ENCODE peak calls at places on chromosomes 6 and 20, in seven cellular contexts. F is head of caudate nucleus; V is activated CD8-positive, alpha-beta memory T cell treated with anti-CD3 and anti-CD28 coated beads, Interleukin-2, amount 10 ng/mL, durations not matched to agents 7 days and 5 days; W is NCI-H1092 treated with DMSO at 0.1 percent for 48 hours; C is left ventricle myocardium inferior; I is occipital lobe; D is endothelial cell. G is an unnamed sample.

GRCh38 chr6:22829070-22829469 is 259.7 kb downstream of the HDGFL1 start:
- DNase-seq in F (no peak), V (no peak), W (no peak), C (no peak), I (no peak), D (no peak), G (no peak)

GRCh38 chr6:17276766-17277165 is 4.4 kb upstream of the RBM24 start:
- DNase-seq in F (no peak), V (no peak), W (no peak), C (peak; percentile 32), I (no peak), D (no peak), G (no peak)

GRCh38 chr6:148528292-148528691 is 185.7 kb downstream of the SASH1 start:
- DNase-seq in F (no peak), V (no peak), W (peak; percentile 8), C (no peak), I (no peak), D (no peak), G (no peak)

GRCh38 chr6:151109361-151109760 is 130.4 kb upstream of the AKAP12 start:
- DNase-seq in F (no peak), V (no peak), W (no peak), C (no peak), I (no peak), D (no peak), G (no peak)

GRCh38 chr20:41746635-41747034 is 128.5 kb upstream of the CHD6 start:
- DNase-seq in F (no peak), V (no peak), W (peak; percentile 4), C (no peak), I (no peak), D (no peak), G (no peak)

GRCh38 chr6:54617730-54618129 is 228.8 kb upstream of the FAM83B start:
- DNase-seq in F (no peak), V (no peak), W (no peak), C (no peak), I (no peak), D (no peak), G (no peak)

GRCh38 chr20:34220581-34220980 is 20.6 kb upstream of the ASIP start:
- DNase-seq in F (no peak), V (no peak), W (no peak), C (no peak), I (no peak), D (no peak), G (no peak)

GRCh38 chr20:58906894-58907293 is 54.4 kb downstream of the GNAS start:
- DNase-seq in F (no peak), V (no peak), W (no peak), C (no peak), I (no peak), D (no peak), G (no peak)

GRCh38 chr6:24571361-24571760 is 74.6 kb downstream of the KIAA0319 start:
- DNase-seq in F (no peak), V (no peak), W (no peak), C (no peak), I (no peak), D (no peak), G (no peak)

GRCh38 chr20:41405436-41405835 is 38.8 kb upstream of the EMILIN3 start:
- DNase-seq in F (no peak), V (no peak), W (no peak), C (peak; percentile 55), I (no peak), D (no peak), G (no peak)

GRCh38 chr20:24017160-24017761 is 28.7 kb upstream of the GGTLC1 start:
- DNase-seq in F (no peak), V (no peak), W (no peak), C (no peak), I (no peak), D (no peak), G (no peak)

GRCh38 chr20:48716086-48716485 is 111.7 kb downstream of the PREX1 start:
- DNase-seq in F (no peak), V (peak; percentile 90), W (no peak), C (no peak), I (no peak), D (no peak), G (no peak)

GRCh38 chr6:98067375-98067774 is 767.0 kb upstream of the POU3F2 start:
- DNase-seq in F (no peak), V (no peak), W (no peak), C (no peak), I (no peak), D (no peak), G (no peak)

GRCh38 chr6:11496152-11497060 is 41.1 kb upstream of the TMEM170B start:
- DNase-seq in F (peak; percentile 63), V (peak; percentile 84), W (peak; percentile 35), C (no peak), I (peak; percentile 51), D (peak; percentile 76), G (peak; percentile 69)

G was measured in Caco-2.